ENCODE peak calls at places on chromosomes 5 and 9, in six cellular contexts. P, M, K, E, D and R are unnamed samples.

GRCh38 chr5:180080670-180081280 is 9.2 kb upstream of the RNF130 start:
- DNase-seq in P (no peak), M (no peak), K (no peak), E (no peak), D (peak; percentile 71), R (no peak)

GRCh38 chr5:8329773-8330172 is 460.8 kb downstream of the MTRR start:
- DNase-seq in P (no peak), M (no peak), K (no peak), E (no peak), D (no peak), R (no peak)

GRCh38 chr9:6305954-6306563 is 22.1 kb upstream of the TPD52L3 start:
- DNase-seq in P (no peak), M (peak; percentile 35), K (no peak), E (no peak), D (no peak), R (peak; percentile 28)

GRCh38 chr5:65623482-65623881 is 651 bp downstream of the TRIM23 start:
- DNase-seq in P (no peak), M (no peak), K (no peak), E (no peak), D (no peak), R (peak; percentile 42)

GRCh38 chr9:16429671-16430070 is 440.8 kb downstream of the BNC2 start:
- DNase-seq in P (no peak), M (no peak), K (no peak), E (no peak), D (no peak), R (no peak)

GRCh38 chr5:170249360-170249759 is 16.6 kb downstream of the C5orf58 start:
- DNase-seq in P (no peak), M (no peak), K (no peak), E (no peak), D (no peak), R (peak; percentile 53)

GRCh38 chr5:172002310-172002709 is 4.1 kb downstream of the FBXW11 start:
- DNase-seq in P (no peak), M (no peak), K (no peak), E (no peak), D (no peak), R (peak; percentile 59)

GRCh38 chr5:38557309-38557710 is 864 bp upstream of the LIFR start:
- DNase-seq in P (no peak), M (no peak), K (no peak), E (no peak), D (no peak), R (no peak)

GRCh38 chr9:106588601-106589000 is 274.4 kb upstream of the ZNF462 start:
- DNase-seq in P (no peak), M (no peak), K (no peak), E (no peak), D (no peak), R (no peak)

GRCh38 chr5:74149395-74149794 is 491.1 kb downstream of the ENC1 start:
- DNase-seq in P (peak; percentile 52), M (peak; percentile 36), K (no peak), E (no peak), D (no peak), R (no peak)

GRCh38 chr9:79610019-79610760 is 38.4 kb downstream of the TLE4 start:
- DNase-seq in P (no peak), M (no peak), K (no peak), E (no peak), D (no peak), R (no peak)

GRCh38 chr5:138953370-138954256 is 78.5 kb upstream of the LRRTM2 start:
- DNase-seq in P (peak; percentile 92), M (peak; percentile 76), K (peak; percentile 71), E (peak; percentile 32), D (peak; percentile 10), R (peak; percentile 61)

GRCh38 chr9:114397219-114397847 is 9.6 kb upstream of the AKNA start:
- DNase-seq in P (no peak), M (no peak), K (no peak), E (no peak), D (no peak), R (no peak)

GRCh38 chr9:89576404-89576824 is 28.4 kb upstream of the GADD45G start:
- DNase-seq in P (no peak), M (no peak), K (no peak), E (no peak), D (no peak), R (peak; percentile 68)

GRCh38 chr9:38681747-38682227 is 38.1 kb downstream of the FAM240B start:
- DNase-seq in P (no peak), M (no peak), K (no peak), E (no peak), D (no peak), R (no peak)

GRCh38 chr5:33530183-33530962 is 89.6 kb downstream of the TARS1 start:
- DNase-seq in P (no peak), M (no peak), K (no peak), E (no peak), D (no peak), R (no peak)

GRCh38 chr5:1268666-1269065 is 26.2 kb downstream of the TERT start:
- DNase-seq in P (no peak), M (no peak), K (no peak), E (peak; percentile 65), D (peak; percentile 46), R (no peak)

GRCh38 chr9:135924628-135925338 is 17.4 kb upstream of the CAMSAP1 start:
- DNase-seq in P (no peak), M (no peak), K (no peak), E (no peak), D (peak; percentile 36), R (no peak)

GRCh38 chr5:61575103-61575502 is 243.0 kb downstream of the ZSWIM6 start:
- DNase-seq in P (no peak), M (peak; percentile 67), K (no peak), E (no peak), D (no peak), R (peak; percentile 3)

GRCh38 chr9:80028501-80028900 is 456.7 kb downstream of the TLE4 start:
- DNase-seq in P (no peak), M (no peak), K (no peak), E (no peak), D (no peak), R (no peak)

GRCh38 chr5:36786613-36787012 is 90.0 kb upstream of the NIPBL start:
- DNase-seq in P (no peak), M (no peak), K (no peak), E (no peak), D (no peak), R (no peak)

GRCh38 chr5:150245111-150245789 is 44.3 kb downstream of the CAMK2A start:
- DNase-seq in P (peak; percentile 68), M (peak; percentile 76), K (no peak), E (no peak), D (no peak), R (no peak)

GRCh38 chr5:65954200-65954599 is 27.8 kb downstream of the ERBIN start:
- DNase-seq in P (no peak), M (no peak), K (no peak), E (no peak), D (no peak), R (no peak)

GRCh38 chr5:135203593-135204036 is 169.6 kb upstream of the PITX1 start:
- DNase-seq in P (no peak), M (no peak), K (no peak), E (no peak), D (no peak), R (peak; percentile 33)

GRCh38 chr5:45038366-45038987 is 229.7 kb downstream of the MRPS30 start:
- DNase-seq in P (no peak), M (peak; percentile 6), K (no peak), E (no peak), D (no peak), R (peak; percentile 53)

GRCh38 chr5:81183811-81184748 is 49.0 kb upstream of the CKMT2 start:
- DNase-seq in P (no peak), M (no peak), K (no peak), E (no peak), D (no peak), R (no peak)

GRCh38 chr9:77731930-77732329 is 83.8 kb upstream of the GNA14 start:
- DNase-seq in P (no peak), M (no peak), K (no peak), E (no peak), D (no peak), R (no peak)

GRCh38 chr9:99004717-99005460 is 61.2 kb downstream of the COL15A1 start:
- DNase-seq in P (no peak), M (no peak), K (no peak), E (no peak), D (no peak), R (no peak)

GRCh38 chr9:127583605-127584053 is 28.4 kb upstream of the STXBP1 start:
- DNase-seq in P (no peak), M (no peak), K (no peak), E (no peak), D (no peak), R (no peak)

GRCh38 chr9:77063645-77064285 is 44.3 kb downstream of the FOXB2 start:
- DNase-seq in P (no peak), M (peak; percentile 27), K (no peak), E (no peak), D (no peak), R (no peak)

GRCh38 chr9:107108367-107108766 is 174.7 kb upstream of the RAD23B start:
- DNase-seq in P (no peak), M (no peak), K (no peak), E (no peak), D (no peak), R (no peak)

GRCh38 chr9:105173836-105174235 is 70.6 kb upstream of the SLC44A1 start:
- DNase-seq in P (no peak), M (no peak), K (no peak), E (no peak), D (no peak), R (no peak)

GRCh38 chr5:1875481-1875842 is 7.3 kb downstream of the IRX4 start:
- DNase-seq in P (no peak), M (no peak), K (no peak), E (no peak), D (no peak), R (no peak)

GRCh38 chr5:1051366-1051720 is 42.7 kb downstream of the NKD2 start:
- DNase-seq in P (no peak), M (no peak), K (no peak), E (no peak), D (no peak), R (no peak)

GRCh38 chr5:10030219-10030831 is 219.4 kb downstream of the ATPSCKMT start:
- DNase-seq in P (no peak), M (no peak), K (no peak), E (no peak), D (no peak), R (no peak)

GRCh38 chr5:94433393-94434149 is 184.8 kb downstream of the KIAA0825 start:
- DNase-seq in P (no peak), M (peak; percentile 7), K (no peak), E (no peak), D (no peak), R (no peak)

GRCh38 chr9:134360897-134361296 is 34.6 kb downstream of the RXRA start:
- DNase-seq in P (peak; percentile 77), M (peak; percentile 67), K (no peak), E (no peak), D (no peak), R (no peak)

GRCh38 chr9:128724744-128725211 is 851 bp upstream of the ZDHHC12 start:
- DNase-seq in P (peak; percentile 84), M (peak; percentile 81), K (no peak), E (peak; percentile 64), D (peak; percentile 65), R (peak; percentile 49)